ENCODE peak calls at places on chromosomes 1 and 21, in four cellular contexts. One of them, this sample, is unnamed.

GRCh38 chr1:183137782-183138181 is 48.3 kb upstream of the LAMC2 start:
- DNase-seq in NB4: no peak
- DNase-seq in esophagus squamous epithelium: no peak
- DNase-seq in tibial nerve: no peak
- DNase-seq in this sample: peak

GRCh38 chr1:31765041-31765467 is 914 bp upstream of the ADGRB2 start:
- DNase-seq in tibial nerve: no peak
- DNase-seq in esophagus squamous epithelium: no peak
- DNase-seq in NB4: peak
- DNase-seq in this sample: no peak

GRCh38 chr1:234589854-234590620 is 19.9 kb downstream of the IRF2BP2 start:
- DNase-seq in NB4: no peak
- DNase-seq in esophagus squamous epithelium: no peak
- DNase-seq in tibial nerve: no peak
- DNase-seq in this sample: no peak

GRCh38 chr1:232837085-232837484 is 31.9 kb downstream of the MAP10 start:
- DNase-seq in esophagus squamous epithelium: no peak
- DNase-seq in NB4: no peak
- DNase-seq in tibial nerve: no peak
- DNase-seq in this sample: no peak

GRCh38 chr1:32924881-32925344 is 23.7 kb upstream of the TMEM54 start:
- DNase-seq in tibial nerve: no peak
- DNase-seq in NB4: no peak
- DNase-seq in esophagus squamous epithelium: no peak
- DNase-seq in this sample: no peak

GRCh38 chr21:14752006-14752909 is 206.1 kb upstream of the SAMSN1 start:
- DNase-seq in tibial nerve: no peak
- DNase-seq in esophagus squamous epithelium: no peak
- DNase-seq in NB4: no peak
- DNase-seq in this sample: no peak

GRCh38 chr1:39082140-39082799 is 56.1 kb downstream of the NDUFS5 start:
- DNase-seq in esophagus squamous epithelium: no peak
- DNase-seq in tibial nerve: no peak
- DNase-seq in NB4: no peak
- DNase-seq in this sample: no peak

GRCh38 chr1:179082308-179083030 is 599 bp downstream of the TOR3A start:
- DNase-seq in esophagus squamous epithelium: no peak
- DNase-seq in NB4: peak
- DNase-seq in tibial nerve: peak
- DNase-seq in this sample: no peak

GRCh38 chr21:27581168-27581567 is 614.3 kb upstream of the ADAMTS5 start:
- DNase-seq in esophagus squamous epithelium: no peak
- DNase-seq in tibial nerve: no peak
- DNase-seq in NB4: no peak
- DNase-seq in this sample: no peak

GRCh38 chr21:41167348-41168342 is at the start of gene BACE2:
- DNase-seq in tibial nerve: peak
- DNase-seq in NB4: no peak
- DNase-seq in esophagus squamous epithelium: no peak
- DNase-seq in this sample: peak

GRCh38 chr1:150366416-150367296 is 2.7 kb downstream of the RPRD2 start:
- DNase-seq in NB4: peak
- DNase-seq in esophagus squamous epithelium: no peak
- DNase-seq in tibial nerve: no peak
- DNase-seq in this sample: peak

GRCh38 chr1:12477936-12478611 is 139.9 kb downstream of the DHRS3 start:
- DNase-seq in esophagus squamous epithelium: peak
- DNase-seq in NB4: no peak
- DNase-seq in tibial nerve: peak
- DNase-seq in this sample: peak

GRCh38 chr1:232865118-232865931 is 60.1 kb downstream of the MAP10 start:
- DNase-seq in tibial nerve: no peak
- DNase-seq in NB4: no peak
- DNase-seq in esophagus squamous epithelium: no peak
- DNase-seq in this sample: no peak

GRCh38 chr1:117014209-117014608 is 12.6 kb downstream of the CD101 start:
- DNase-seq in esophagus squamous epithelium: no peak
- DNase-seq in NB4: no peak
- DNase-seq in tibial nerve: no peak
- DNase-seq in this sample: no peak

GRCh38 chr1:5734996-5735395 is 257.2 kb downstream of the NPHP4 start:
- DNase-seq in esophagus squamous epithelium: no peak
- DNase-seq in tibial nerve: no peak
- DNase-seq in NB4: no peak
- DNase-seq in this sample: no peak

GRCh38 chr21:45003331-45004058 is 63.7 kb downstream of the SLX9 start:
- DNase-seq in NB4: no peak
- DNase-seq in esophagus squamous epithelium: no peak
- DNase-seq in tibial nerve: no peak
- DNase-seq in this sample: no peak

GRCh38 chr1:47627471-47628370 is 189.9 kb downstream of the FOXD2 start:
- DNase-seq in tibial nerve: no peak
- DNase-seq in esophagus squamous epithelium: no peak
- DNase-seq in NB4: no peak
- DNase-seq in this sample: no peak

GRCh38 chr1:175683491-175684175 is 59.8 kb downstream of the TNR start:
- DNase-seq in tibial nerve: no peak
- DNase-seq in esophagus squamous epithelium: no peak
- DNase-seq in NB4: no peak
- DNase-seq in this sample: peak

GRCh38 chr1:4825841-4826450 is 171.5 kb downstream of the AJAP1 start:
- DNase-seq in tibial nerve: no peak
- DNase-seq in esophagus squamous epithelium: no peak
- DNase-seq in NB4: peak
- DNase-seq in this sample: no peak

GRCh38 chr1:175373786-175374623 is 181.4 kb upstream of the KIAA0040 start:
- DNase-seq in NB4: peak
- DNase-seq in tibial nerve: no peak
- DNase-seq in esophagus squamous epithelium: no peak
- DNase-seq in this sample: no peak

GRCh38 chr1:9247894-9248293 is 13.3 kb downstream of the H6PD start:
- DNase-seq in NB4: no peak
- DNase-seq in esophagus squamous epithelium: no peak
- DNase-seq in tibial nerve: no peak
- DNase-seq in this sample: no peak

GRCh38 chr1:24572301-24572700 is 16.4 kb downstream of the NCMAP start:
- DNase-seq in esophagus squamous epithelium: no peak
- DNase-seq in tibial nerve: no peak
- DNase-seq in NB4: peak
- DNase-seq in this sample: no peak

GRCh38 chr1:8408151-8408839 is 90.4 kb downstream of the SLC45A1 start:
- DNase-seq in NB4: no peak
- DNase-seq in esophagus squamous epithelium: no peak
- DNase-seq in tibial nerve: no peak
- DNase-seq in this sample: peak

GRCh38 chr21:14259669-14260458 is 43.9 kb downstream of the RBM11 start:
- DNase-seq in esophagus squamous epithelium: no peak
- DNase-seq in tibial nerve: no peak
- DNase-seq in NB4: peak
- DNase-seq in this sample: no peak

GRCh38 chr1:107318932-107319331 is 178.1 kb downstream of the NTNG1 start:
- DNase-seq in esophagus squamous epithelium: no peak
- DNase-seq in tibial nerve: no peak
- DNase-seq in NB4: peak
- DNase-seq in this sample: no peak

GRCh38 chr1:85692730-85693314 is 15.4 kb downstream of the ZNHIT6 start:
- DNase-seq in esophagus squamous epithelium: no peak
- DNase-seq in tibial nerve: no peak
- DNase-seq in NB4: peak
- DNase-seq in this sample: no peak

GRCh38 chr1:56844709-56845108 is 9.9 kb upstream of the C8A start:
- DNase-seq in NB4: no peak
- DNase-seq in esophagus squamous epithelium: no peak
- DNase-seq in tibial nerve: no peak
- DNase-seq in this sample: no peak

GRCh38 chr1:104780470-104781078 is 1030.9 kb downstream of the AMY1C start:
- DNase-seq in tibial nerve: no peak
- DNase-seq in NB4: peak
- DNase-seq in esophagus squamous epithelium: no peak
- DNase-seq in this sample: no peak

GRCh38 chr1:63014267-63014666 is 230.3 kb downstream of the ATG4C start:
- DNase-seq in NB4: no peak
- DNase-seq in esophagus squamous epithelium: no peak
- DNase-seq in tibial nerve: no peak
- DNase-seq in this sample: no peak

GRCh38 chr1:247406014-247406656 is 9.8 kb upstream of the NLRP3 start:
- DNase-seq in tibial nerve: no peak
- DNase-seq in NB4: no peak
- DNase-seq in esophagus squamous epithelium: no peak
- DNase-seq in this sample: no peak
- H3K4me3 ChIP-seq in tibial nerve: no peak
- H3K4me3 ChIP-seq in NB4: no peak
- H3K4me3 ChIP-seq in esophagus squamous epithelium: no peak
- H3K4me3 ChIP-seq in this sample: no peak

GRCh38 chr21:43792406-43792805 is 3.0 kb downstream of the RRP1 start:
- DNase-seq in tibial nerve: no peak
- DNase-seq in esophagus squamous epithelium: no peak
- DNase-seq in NB4: no peak
- DNase-seq in this sample: no peak

GRCh38 chr21:43790053-43790524 is 712 bp downstream of the RRP1 start:
- DNase-seq in esophagus squamous epithelium: no peak
- DNase-seq in NB4: no peak
- DNase-seq in tibial nerve: no peak
- DNase-seq in this sample: no peak

GRCh38 chr21:43787180-43787533 is 2.2 kb upstream of the RRP1 start:
- DNase-seq in esophagus squamous epithelium: no peak
- DNase-seq in tibial nerve: no peak
- DNase-seq in NB4: peak
- DNase-seq in this sample: no peak

GRCh38 chr21:43786423-43787179 is 2.8 kb upstream of the RRP1 start:
- DNase-seq in esophagus squamous epithelium: no peak
- DNase-seq in tibial nerve: no peak
- DNase-seq in NB4: peak
- DNase-seq in this sample: no peak

GRCh38 chr21:43789276-43790052 is at the start of gene RRP1:
- DNase-seq in NB4: peak
- DNase-seq in tibial nerve: peak
- DNase-seq in esophagus squamous epithelium: peak
- DNase-seq in this sample: peak
- TF ChIP-seq POLR2A in NB4: peak
- TF ChIP-seq POLR2A in tibial nerve: peak
- TF ChIP-seq POLR2A in esophagus squamous epithelium: peak
- TF ChIP-seq POLR2A in this sample: no peak

DNA sequence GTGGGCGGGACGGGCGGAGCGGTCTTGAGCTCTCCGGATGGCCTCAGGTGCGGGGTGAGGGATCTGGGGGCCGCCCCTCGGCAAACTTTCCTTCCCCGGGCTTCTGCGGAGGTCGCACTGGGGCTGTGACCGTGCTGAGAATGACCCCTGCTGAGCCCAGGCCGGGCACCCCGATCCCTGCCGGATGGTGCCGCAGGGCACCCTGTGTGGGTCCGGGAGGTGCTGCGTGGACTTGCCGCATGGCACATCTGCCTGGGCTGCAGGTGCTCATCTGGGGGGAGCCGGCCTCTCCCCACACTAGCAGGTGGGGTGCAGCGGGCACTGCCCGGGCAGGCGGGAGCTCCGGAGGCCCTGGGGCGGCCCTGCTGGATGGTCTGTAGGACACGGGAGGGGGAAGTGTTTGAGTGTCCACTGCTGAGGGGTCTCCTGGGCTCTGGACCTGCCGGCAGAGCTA is 31.8 kb upstream of the PEX10 start:
- DNase-seq in esophagus squamous epithelium: no peak
- DNase-seq in NB4: no peak
- DNase-seq in tibial nerve: no peak
- DNase-seq in this sample: no peak
- TF ChIP-seq CTCF in esophagus squamous epithelium: no peak
- TF ChIP-seq CTCF in NB4: no peak
- TF ChIP-seq CTCF in tibial nerve: no peak
- TF ChIP-seq CTCF in this sample: no peak

GRCh38 chr1:111812306-111812705 is 56.6 kb downstream of the DDX20 start:
- DNase-seq in NB4: no peak
- DNase-seq in tibial nerve: no peak
- DNase-seq in esophagus squamous epithelium: no peak
- DNase-seq in this sample: no peak
- H3K4me3 ChIP-seq in NB4: no peak
- H3K4me3 ChIP-seq in tibial nerve: no peak
- H3K4me3 ChIP-seq in esophagus squamous epithelium: no peak
- H3K4me3 ChIP-seq in this sample: no peak

DNA sequence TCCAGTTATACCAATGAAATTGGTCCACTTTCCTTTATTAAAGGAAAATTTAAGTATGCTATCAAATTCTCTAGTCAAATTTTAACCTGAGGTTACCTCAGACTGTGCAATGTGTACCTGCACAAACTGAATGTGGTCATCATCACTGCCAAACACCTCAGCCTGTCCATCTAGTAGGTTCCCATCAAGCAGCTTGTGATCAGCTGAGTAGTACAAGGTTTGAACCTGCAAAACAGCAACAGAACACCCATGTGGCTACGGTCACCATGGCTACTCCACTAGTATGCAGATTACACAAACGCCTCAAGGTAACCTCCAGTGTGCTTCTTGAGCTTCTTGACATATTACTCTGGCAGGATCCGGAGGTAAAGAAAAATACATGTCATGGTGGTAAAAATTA is 11.6 kb downstream of the IVNS1ABP start:
- DNase-seq in tibial nerve: no peak
- DNase-seq in esophagus squamous epithelium: no peak
- DNase-seq in NB4: no peak
- DNase-seq in this sample: no peak
- TF ChIP-seq POLR2A in tibial nerve: no peak
- TF ChIP-seq POLR2A in esophagus squamous epithelium: no peak
- TF ChIP-seq POLR2A in NB4: no peak
- TF ChIP-seq POLR2A in this sample: no peak

GRCh38 chr1:21510885-21511578 is 1.8 kb downstream of the ALPL start:
- DNase-seq in NB4: peak
- DNase-seq in tibial nerve: no peak
- DNase-seq in esophagus squamous epithelium: no peak
- DNase-seq in this sample: no peak
- TF ChIP-seq CTCF in NB4: peak
- TF ChIP-seq CTCF in tibial nerve: no peak
- TF ChIP-seq CTCF in esophagus squamous epithelium: no peak
- TF ChIP-seq CTCF in this sample: no peak

DNA sequence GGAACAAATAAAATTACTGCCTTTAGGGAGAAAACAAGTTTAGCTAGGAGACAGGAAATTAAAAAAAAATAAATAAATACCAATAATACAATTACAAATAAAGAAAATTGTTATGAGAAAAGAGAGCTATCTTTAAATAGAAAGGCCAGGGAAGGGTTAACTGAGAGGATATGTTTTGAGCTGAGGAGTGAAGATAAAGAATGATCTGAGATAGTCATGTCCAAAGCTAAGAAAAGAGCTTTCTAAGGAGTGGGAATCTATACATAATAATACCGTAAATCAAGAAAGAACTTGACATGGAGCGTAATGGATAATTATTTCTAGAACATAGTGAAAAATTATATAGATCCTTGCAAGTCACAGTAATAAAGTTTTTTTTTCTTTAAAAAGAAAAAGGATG is 176.5 kb downstream of the NCAM2 start:
- DNase-seq in NB4: no peak
- DNase-seq in esophagus squamous epithelium: no peak
- DNase-seq in tibial nerve: no peak
- DNase-seq in this sample: no peak
- H3K4me3 ChIP-seq in NB4: no peak
- H3K4me3 ChIP-seq in esophagus squamous epithelium: no peak
- H3K4me3 ChIP-seq in tibial nerve: no peak
- H3K4me3 ChIP-seq in this sample: no peak

This sample was measured in lower leg skin.